ENCODE peak calls at places on chromosome 2, in ten cellular contexts. One of them, this sample, is unnamed.

GRCh38 chr2:7840651-7841380 is 841.0 kb upstream of the ID2 start:
- DNase-seq in central memory CD4-positive, alpha-beta T cell: no peak
- DNase-seq in HepG2: no peak
- DNase-seq in stimulated activated CD4-positive, alpha-beta T cell treated with anti-CD3 and anti-CD28 coated beads, Interleukin-2, amount 100 ng/mL, for 24 hours: no peak
- DNase-seq in pancreas: no peak
- DNase-seq in body of pancreas: no peak
- DNase-seq in ovary: no peak
- DNase-seq in adrenal gland: no peak
- DNase-seq in T1000: peak
- DNase-seq in Calu3: no peak
- DNase-seq in this sample: no peak

GRCh38 chr2:212984129-212984528 is 167.3 kb downstream of the IKZF2 start:
- DNase-seq in pancreas: no peak
- DNase-seq in ovary: no peak
- DNase-seq in adrenal gland: no peak
- DNase-seq in Calu3: no peak
- DNase-seq in stimulated activated CD4-positive, alpha-beta T cell treated with anti-CD3 and anti-CD28 coated beads, Interleukin-2, amount 100 ng/mL, for 24 hours: no peak
- DNase-seq in central memory CD4-positive, alpha-beta T cell: no peak
- DNase-seq in body of pancreas: no peak
- DNase-seq in T1000: no peak
- DNase-seq in HepG2: no peak
- DNase-seq in this sample: no peak

GRCh38 chr2:237022533-237022932 is 63.2 kb upstream of the COPS8 start:
- DNase-seq in body of pancreas: no peak
- DNase-seq in Calu3: no peak
- DNase-seq in HepG2: no peak
- DNase-seq in pancreas: no peak
- DNase-seq in central memory CD4-positive, alpha-beta T cell: no peak
- DNase-seq in ovary: no peak
- DNase-seq in T1000: no peak
- DNase-seq in stimulated activated CD4-positive, alpha-beta T cell treated with anti-CD3 and anti-CD28 coated beads, Interleukin-2, amount 100 ng/mL, for 24 hours: no peak
- DNase-seq in adrenal gland: no peak
- DNase-seq in this sample: no peak

GRCh38 chr2:101027852-101028251 is 25.8 kb downstream of the RPL31 start:
- DNase-seq in body of pancreas: no peak
- DNase-seq in central memory CD4-positive, alpha-beta T cell: no peak
- DNase-seq in Calu3: no peak
- DNase-seq in T1000: no peak
- DNase-seq in ovary: no peak
- DNase-seq in stimulated activated CD4-positive, alpha-beta T cell treated with anti-CD3 and anti-CD28 coated beads, Interleukin-2, amount 100 ng/mL, for 24 hours: no peak
- DNase-seq in adrenal gland: no peak
- DNase-seq in pancreas: no peak
- DNase-seq in HepG2: no peak
- DNase-seq in this sample: no peak

GRCh38 chr2:61011649-61012048 is 5.9 kb upstream of the PEX13 start:
- DNase-seq in body of pancreas: peak
- DNase-seq in central memory CD4-positive, alpha-beta T cell: no peak
- DNase-seq in ovary: no peak
- DNase-seq in HepG2: no peak
- DNase-seq in Calu3: no peak
- DNase-seq in adrenal gland: no peak
- DNase-seq in T1000: no peak
- DNase-seq in stimulated activated CD4-positive, alpha-beta T cell treated with anti-CD3 and anti-CD28 coated beads, Interleukin-2, amount 100 ng/mL, for 24 hours: no peak
- DNase-seq in pancreas: no peak
- DNase-seq in this sample: no peak

GRCh38 chr2:46490521-46491141 is 11.3 kb downstream of the TMEM247 start:
- DNase-seq in pancreas: peak
- DNase-seq in body of pancreas: peak
- DNase-seq in Calu3: peak
- DNase-seq in stimulated activated CD4-positive, alpha-beta T cell treated with anti-CD3 and anti-CD28 coated beads, Interleukin-2, amount 100 ng/mL, for 24 hours: no peak
- DNase-seq in T1000: no peak
- DNase-seq in HepG2: no peak
- DNase-seq in ovary: peak
- DNase-seq in central memory CD4-positive, alpha-beta T cell: no peak
- DNase-seq in adrenal gland: peak
- DNase-seq in this sample: no peak

GRCh38 chr2:178860551-178860950 is 53.3 kb upstream of the TTN start:
- DNase-seq in HepG2: no peak
- DNase-seq in ovary: peak
- DNase-seq in adrenal gland: peak
- DNase-seq in body of pancreas: peak
- DNase-seq in stimulated activated CD4-positive, alpha-beta T cell treated with anti-CD3 and anti-CD28 coated beads, Interleukin-2, amount 100 ng/mL, for 24 hours: no peak
- DNase-seq in pancreas: peak
- DNase-seq in Calu3: no peak
- DNase-seq in T1000: no peak
- DNase-seq in central memory CD4-positive, alpha-beta T cell: no peak
- DNase-seq in this sample: no peak

GRCh38 chr2:237546040-237546875 is 20.1 kb upstream of the PRLH start:
- DNase-seq in Calu3: no peak
- DNase-seq in central memory CD4-positive, alpha-beta T cell: no peak
- DNase-seq in HepG2: no peak
- DNase-seq in pancreas: no peak
- DNase-seq in stimulated activated CD4-positive, alpha-beta T cell treated with anti-CD3 and anti-CD28 coated beads, Interleukin-2, amount 100 ng/mL, for 24 hours: no peak
- DNase-seq in ovary: no peak
- DNase-seq in body of pancreas: no peak
- DNase-seq in T1000: no peak
- DNase-seq in adrenal gland: no peak
- DNase-seq in this sample: no peak

GRCh38 chr2:240906141-240906910 is at the start of gene CROCC2:
- DNase-seq in ovary: no peak
- DNase-seq in stimulated activated CD4-positive, alpha-beta T cell treated with anti-CD3 and anti-CD28 coated beads, Interleukin-2, amount 100 ng/mL, for 24 hours: no peak
- DNase-seq in Calu3: no peak
- DNase-seq in central memory CD4-positive, alpha-beta T cell: no peak
- DNase-seq in adrenal gland: no peak
- DNase-seq in pancreas: no peak
- DNase-seq in HepG2: no peak
- DNase-seq in body of pancreas: no peak
- DNase-seq in T1000: no peak
- DNase-seq in this sample: no peak